ENCODE peak calls at places on chromosome 9, in six cellular contexts. X is H1, N is mesenchymal stem cell, A is H9, O is IMR-90, D is neuronal stem cell. B is an unnamed sample.

GRCh38 chr9:89731262-89731980 is 126.6 kb downstream of the GADD45G start:
- DNase-seq in N (no peak), X (no peak), D (no peak), O (no peak), A (no peak), B (no peak)

GRCh38 chr9:124363326-124364096 is 51.7 kb downstream of the PSMB7 start:
- DNase-seq in N (no peak), O (no peak), A (no peak), X (no peak), D (no peak), B (no peak)

GRCh38 chr9:95923794-95924193 is 48.3 kb downstream of the ERCC6L2 start:
- DNase-seq in O (no peak), N (no peak), D (no peak), X (no peak), A (no peak), B (no peak)

GRCh38 chr9:68726489-68726888 is 21.4 kb downstream of the PIP5K1B start:
- DNase-seq in D (no peak), A (no peak), X (no peak), N (no peak), O (no peak), B (no peak)

GRCh38 chr9:124371183-124371582 is 44.1 kb downstream of the PSMB7 start:
- DNase-seq in D (no peak), O (peak), A (no peak), X (no peak), N (peak), B (no peak)

GRCh38 chr9:105295986-105296385 is 51.5 kb downstream of the SLC44A1 start:
- DNase-seq in O (no peak), A (no peak), N (peak), X (no peak), D (no peak), B (no peak)

GRCh38 chr9:113886471-113886870 is 10.4 kb downstream of the ZNF618 start:
- DNase-seq in D (no peak), N (peak), O (peak), A (no peak), X (no peak), B (no peak)

GRCh38 chr9:79686381-79687130 is 114.8 kb downstream of the TLE4 start:
- DNase-seq in X (no peak), N (peak), A (no peak), D (no peak), O (peak), B (no peak)

GRCh38 chr9:137834846-137835546 is 42.6 kb upstream of the CACNA1B start:
- DNase-seq in D (no peak), X (no peak), O (no peak), N (no peak), A (no peak), B (no peak)

GRCh38 chr9:136618578-136619547 is 43.9 kb upstream of the EGFL7 start:
- DNase-seq in N (no peak), D (no peak), X (no peak), A (no peak), O (no peak), B (no peak)

GRCh38 chr9:121735065-121735791 is 83.8 kb downstream of the DAB2IP start:
- DNase-seq in N (peak), O (peak), D (no peak), A (peak), X (peak), B (peak)

GRCh38 chr9:1513105-1513504 is 462.9 kb downstream of the DMRT2 start:
- DNase-seq in N (no peak), D (no peak), A (no peak), O (no peak), X (no peak), B (no peak)

GRCh38 chr9:136673088-136673969 is 10.6 kb downstream of the EGFL7 start:
- DNase-seq in X (no peak), N (no peak), D (no peak), A (no peak), O (no peak), B (no peak)

GRCh38 chr9:121300283-121301119 is 32.5 kb downstream of the GSN start:
- DNase-seq in A (no peak), X (no peak), O (no peak), N (no peak), D (no peak), B (no peak)

GRCh38 chr9:81596671-81597426 is 92.5 kb downstream of the TLE1 start:
- DNase-seq in D (no peak), N (peak), A (no peak), X (no peak), O (no peak), B (peak)
- H2BK5ac ChIP-seq in D (no peak), N (no peak), A (no peak), X (peak), O (no peak), B (no peak)

DNA sequence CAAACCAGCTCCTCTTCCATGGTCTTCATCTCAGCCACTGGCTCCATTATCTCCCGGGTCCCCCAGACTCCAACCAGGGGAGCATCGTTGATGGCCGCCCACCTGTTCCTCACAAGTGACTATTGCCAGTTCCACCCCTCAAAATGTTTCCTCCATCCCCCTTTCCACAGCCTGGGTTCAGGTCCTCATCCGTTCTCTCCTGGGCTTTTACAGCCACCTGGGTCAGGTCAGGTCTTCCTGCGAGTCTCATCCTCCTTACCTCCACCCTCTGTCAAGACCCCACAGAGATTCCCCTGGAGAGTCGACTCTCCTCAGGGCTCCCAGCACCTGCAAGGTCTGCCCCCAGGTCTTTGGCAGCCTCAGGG is 133.2 kb downstream of the PAX5 start:
- DNase-seq in X (no peak), N (no peak), A (no peak), D (no peak), O (no peak), B (no peak)
- H4K91ac ChIP-seq in X (no peak), N (no peak), A (no peak), D (peak), O (no peak), B (no peak)

DNA sequence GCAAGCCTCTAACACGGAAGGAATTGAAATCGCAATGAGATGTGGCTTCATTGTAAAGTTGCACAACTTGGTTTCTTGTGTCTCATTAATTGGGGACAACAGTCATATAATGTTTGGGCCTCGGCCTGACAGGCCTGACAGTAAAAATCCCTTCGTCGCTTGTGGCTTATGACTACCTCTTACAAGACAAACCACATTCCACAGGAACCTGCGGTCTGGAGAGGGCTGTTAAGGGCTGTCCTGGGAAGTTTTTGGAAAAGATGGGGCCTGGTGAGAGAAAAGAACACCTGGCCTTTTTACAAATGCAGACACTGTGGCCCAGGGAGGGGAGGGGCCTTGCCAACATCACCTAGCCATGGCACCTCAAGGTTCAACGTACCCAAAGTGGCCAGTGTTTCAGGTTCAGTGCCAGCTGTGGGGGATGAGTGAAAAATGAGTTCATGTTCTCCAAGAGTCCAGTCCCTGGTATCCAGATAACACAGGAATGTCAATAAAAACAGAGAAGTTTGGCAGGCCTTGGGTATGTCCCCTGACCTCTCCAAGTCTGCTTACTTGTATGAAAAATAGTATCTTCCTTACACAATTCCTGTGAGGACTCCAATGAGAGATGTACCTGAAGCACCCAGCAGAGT is 22.2 kb downstream of the SHB start:
- DNase-seq in A (peak), X (no peak), N (peak), D (no peak), O (peak), B (peak)
- H2BK120ac ChIP-seq in A (no peak), X (peak), N (peak), D (no peak), O (peak), B (peak)

DNA sequence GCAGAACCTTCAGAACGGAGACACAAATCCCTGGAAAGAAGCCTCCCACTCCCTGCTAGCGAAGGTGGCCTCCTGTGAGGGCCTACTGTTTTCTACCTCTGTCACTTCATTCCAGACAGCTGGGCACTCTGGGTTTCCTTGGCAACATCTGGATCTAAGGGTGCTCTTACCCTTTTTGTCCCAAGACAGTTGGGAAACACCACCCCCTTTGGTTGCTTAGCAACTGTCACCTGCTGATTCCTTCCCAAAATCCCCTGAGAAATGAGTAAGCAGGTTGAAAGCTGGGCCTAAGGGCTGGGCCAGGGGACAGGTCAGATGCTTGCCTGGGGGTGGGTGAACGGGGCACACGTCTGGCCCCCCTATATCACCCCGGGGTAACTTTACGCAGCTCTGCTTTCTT is 29.4 kb downstream of the NANS start:
- DNase-seq in O (no peak), A (peak), D (peak), N (no peak), X (peak), B (peak)
- H2BK5ac ChIP-seq in O (no peak), A (no peak), D (no peak), N (no peak), X (no peak), B (no peak)

GRCh38 chr9:125843646-125844045 is 96.5 kb downstream of the PBX3 start:
- DNase-seq in O (peak), N (no peak), A (no peak), D (no peak), X (no peak), B (no peak)
- H4K91ac ChIP-seq in O (no peak), N (no peak), A (no peak), D (no peak), X (no peak), B (no peak)

DNA sequence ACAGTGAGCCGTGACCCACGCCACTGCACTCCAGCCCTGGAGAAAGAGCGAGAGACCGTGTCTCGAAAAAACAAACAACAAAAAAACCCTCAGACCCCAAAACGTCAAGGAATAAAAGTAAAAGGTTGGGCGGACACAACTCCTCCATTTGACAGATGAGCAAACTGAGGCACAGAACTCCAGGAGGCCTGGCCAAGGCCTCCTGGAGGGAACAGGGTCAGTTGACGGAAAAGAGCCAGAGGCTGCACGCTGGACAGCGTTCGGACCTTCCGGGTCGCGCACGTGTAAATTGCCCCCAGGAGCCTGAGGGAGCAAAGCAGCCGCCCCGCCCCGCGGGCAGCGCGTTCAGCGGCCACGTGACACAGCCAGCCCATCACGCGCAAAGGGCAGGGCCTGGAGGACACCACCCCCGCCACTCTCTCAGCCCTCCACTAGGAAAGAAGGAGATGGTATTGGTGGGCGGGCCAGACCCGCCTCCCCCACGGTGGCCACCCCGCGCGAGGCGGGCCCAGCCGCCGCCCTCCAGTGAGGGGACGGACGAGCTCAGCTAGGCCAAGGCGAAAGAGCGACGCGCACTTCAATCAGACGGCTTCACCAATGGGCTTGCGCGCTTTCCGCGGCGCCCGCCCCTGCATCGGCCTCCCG is 81.5 kb downstream of the PTPDC1 start:
- DNase-seq in X (peak), O (peak), D (peak), A (peak), N (peak), B (peak)
- H2BK120ac ChIP-seq in X (no peak), O (peak), D (no peak), A (no peak), N (no peak), B (no peak)

GRCh38 chr9:130693426-130694191 is at the start of gene EXOSC2:
- DNase-seq in N (peak), D (peak), A (peak), X (peak), O (peak), B (peak)
- H2BK5ac ChIP-seq in N (no peak), D (no peak), A (no peak), X (peak), O (peak), B (peak)

GRCh38 chr9:108050894-108051293 is 561.3 kb upstream of the KLF4 start:
- DNase-seq in A (no peak), O (no peak), D (no peak), X (no peak), N (no peak), B (no peak)

GRCh38 chr9:108056083-108056804 is 566.7 kb upstream of the KLF4 start:
- DNase-seq in D (no peak), O (peak), A (no peak), X (no peak), N (peak), B (no peak)

GRCh38 chr9:108052431-108053080 is 563.0 kb upstream of the KLF4 start:
- DNase-seq in A (no peak), O (no peak), X (no peak), N (no peak), D (peak), B (no peak)

GRCh38 chr9:108056805-108057386 is 567.3 kb upstream of the KLF4 start:
- DNase-seq in A (no peak), O (peak), N (peak), D (no peak), X (no peak), B (no peak)

GRCh38 chr9:108053555-108054061 is 564.0 kb upstream of the KLF4 start:
- DNase-seq in N (peak), D (no peak), A (no peak), X (no peak), O (peak), B (peak)
- H4K91ac ChIP-seq in N (peak), D (no peak), A (no peak), X (no peak), O (peak), B (no peak)

GRCh38 chr9:130824079-130824478 is 11.0 kb upstream of the ABL1 start:
- DNase-seq in O (no peak), A (no peak), X (no peak), N (peak), D (no peak), B (no peak)

GRCh38 chr9:130825051-130825651 is 9.9 kb upstream of the ABL1 start:
- DNase-seq in N (peak), A (peak), D (peak), O (peak), X (peak), B (no peak)

GRCh38 chr9:130823435-130823834 is 11.6 kb upstream of the ABL1 start:
- DNase-seq in A (no peak), X (no peak), D (no peak), N (peak), O (peak), B (no peak)

GRCh38 chr9:130825809-130826208 is 9.2 kb upstream of the ABL1 start:
- DNase-seq in A (no peak), O (no peak), D (no peak), X (no peak), N (no peak), B (no peak)

GRCh38 chr9:130824616-130825015 is 10.4 kb upstream of the ABL1 start:
- DNase-seq in A (no peak), N (no peak), X (no peak), D (no peak), O (no peak), B (no peak)
- H2BK120ac ChIP-seq in A (no peak), N (no peak), X (peak), D (no peak), O (peak), B (no peak)

DNA sequence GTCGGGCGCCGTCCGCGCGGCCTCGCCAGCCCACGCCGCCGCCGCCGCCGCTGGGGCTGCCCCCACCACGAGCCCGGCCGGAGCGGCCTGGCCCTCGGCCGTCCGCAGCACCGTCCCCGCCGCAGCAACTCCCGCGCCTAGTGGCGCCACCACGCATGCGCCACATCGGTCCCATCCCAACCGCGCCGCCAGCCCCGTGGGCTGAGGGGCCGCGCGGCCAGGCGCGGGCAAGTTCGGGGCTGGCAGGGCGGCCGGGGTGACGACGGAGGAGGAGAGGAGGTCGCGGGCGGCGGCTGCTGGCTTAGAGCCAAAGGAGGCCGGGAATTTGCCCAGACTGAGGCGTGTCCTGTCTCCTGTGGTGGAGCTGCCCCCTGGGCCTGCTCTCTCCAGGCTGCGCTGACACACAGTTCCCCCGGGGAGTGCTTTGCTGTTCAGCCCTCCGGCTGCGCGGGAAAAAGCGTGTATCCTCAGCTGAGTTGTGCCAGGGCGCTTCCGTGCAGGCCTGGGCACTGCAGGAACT is at the start of gene TUSC1:
- DNase-seq in O (peak), D (peak), N (peak), X (peak), A (peak), B (peak)
- H2BK5ac ChIP-seq in O (peak), D (peak), N (peak), X (no peak), A (no peak), B (peak)